ENCODE peak calls at places on chromosomes 7 and 10, in eight cellular contexts. L is stimulated activated CD4-positive, alpha-beta T cell treated with anti-CD3 and anti-CD28 coated beads, Interleukin-1b, Interleukin-23, amount 100 ng/mL, for 1 hour; J is activated T-helper 9 cell treated with anti-CD3 and anti-CD28 coated beads, Interleukin-2, amount 50 U/mL, for 16 hours; S is Caki2; Z is stimulated activated naive B cell treated with anti-CD40 and anti-IgM and Interleukin-4, amounts not matched to agents 10 μg/mL and 1 μg/mL and 100 μg/mL, for 72 hours; T is naive B cell; G is activated naive CD8-positive, alpha-beta T cell treated with anti-CD3 and anti-CD28 coated beads, Interleukin-2, amount 50 U/mL, for 24 hours; X is T-helper 2 cell. U is an unnamed sample.

GRCh38 chr10:77391605-77392235 is 245.9 kb downstream of the KCNMA1 start:
- DNase-seq in L (no peak), J (no peak), S (peak), Z (peak), T (no peak), G (peak), X (peak), U (no peak)

GRCh38 chr10:76649271-76649670 is 988.3 kb downstream of the KCNMA1 start:
- DNase-seq in L (no peak), J (no peak), S (no peak), Z (no peak), T (no peak), G (no peak), X (no peak), U (no peak)

GRCh38 chr7:133364959-133365680 is 112.2 kb downstream of the EXOC4 start:
- DNase-seq in L (no peak), J (no peak), S (no peak), Z (no peak), T (no peak), G (no peak), X (no peak), U (no peak)

GRCh38 chr7:31805209-31805818 is 118.3 kb downstream of the PPP1R17 start:
- DNase-seq in L (no peak), J (no peak), S (no peak), Z (no peak), T (no peak), G (no peak), X (no peak), U (no peak)

GRCh38 chr10:21452203-21452602 is 73.3 kb downstream of the SKIDA1 start:
- DNase-seq in L (no peak), J (no peak), S (no peak), Z (no peak), T (no peak), G (no peak), X (no peak), U (no peak)

GRCh38 chr10:29517352-29517923 is 117.3 kb downstream of the SVIL start:
- DNase-seq in L (no peak), J (no peak), S (no peak), Z (no peak), T (no peak), G (peak), X (no peak), U (no peak)

GRCh38 chr10:68981074-68981473 is 7.5 kb upstream of the KIFBP start:
- DNase-seq in L (no peak), J (no peak), S (no peak), Z (no peak), T (no peak), G (no peak), X (peak), U (no peak)

GRCh38 chr10:77892021-77892739 is 34.4 kb downstream of the DLG5 start:
- DNase-seq in L (no peak), J (no peak), S (no peak), Z (no peak), T (no peak), G (no peak), X (no peak), U (no peak)

GRCh38 chr7:112267944-112268691 is 61.6 kb downstream of the ZNF277 start:
- DNase-seq in L (no peak), J (no peak), S (no peak), Z (no peak), T (no peak), G (no peak), X (no peak), U (no peak)

GRCh38 chr10:48507933-48508830 is 96.7 kb downstream of the ARHGAP22 start:
- DNase-seq in L (no peak), J (no peak), S (no peak), Z (no peak), T (no peak), G (no peak), X (no peak), U (no peak)

GRCh38 chr7:84677386-84677785 is 482.8 kb upstream of the SEMA3A start:
- DNase-seq in L (no peak), J (no peak), S (no peak), Z (no peak), T (no peak), G (no peak), X (no peak), U (no peak)

GRCh38 chr7:2195403-2196246 is 37.1 kb downstream of the MAD1L1 start:
- DNase-seq in L (no peak), J (no peak), S (no peak), Z (no peak), T (no peak), G (no peak), X (no peak), U (no peak)

GRCh38 chr10:47303105-47303504 is 3.1 kb downstream of the GDF10 start:
- DNase-seq in L (no peak), J (no peak), S (no peak), Z (no peak), T (no peak), G (no peak), X (no peak), U (no peak)

GRCh38 chr10:2633630-2634029 is 433.7 kb upstream of the PFKP start:
- DNase-seq in L (no peak), J (no peak), S (no peak), Z (no peak), T (no peak), G (no peak), X (no peak), U (no peak)

GRCh38 chr10:44242826-44243225 is 142.1 kb downstream of the CXCL12 start:
- DNase-seq in L (no peak), J (no peak), S (no peak), Z (no peak), T (no peak), G (no peak), X (peak), U (no peak)

GRCh38 chr7:5276611-5277010 is 6.1 kb upstream of the SLC29A4 start:
- DNase-seq in L (no peak), J (no peak), S (no peak), Z (no peak), T (no peak), G (no peak), X (no peak), U (no peak)

GRCh38 chr7:49791089-49791741 is 17.8 kb downstream of the VWC2 start:
- DNase-seq in L (no peak), J (no peak), S (peak), Z (no peak), T (no peak), G (no peak), X (peak), U (no peak)

GRCh38 chr7:149849174-149849573 is 11.0 kb downstream of the ZNF862 start:
- DNase-seq in L (no peak), J (no peak), S (no peak), Z (no peak), T (no peak), G (no peak), X (no peak), U (no peak)

GRCh38 chr10:5510281-5511072 is 11.1 kb upstream of the CALML5 start:
- DNase-seq in L (no peak), J (no peak), S (no peak), Z (no peak), T (no peak), G (no peak), X (no peak), U (no peak)

GRCh38 chr10:31352436-31353226 is 33.6 kb downstream of the ZEB1 start:
- DNase-seq in L (no peak), J (no peak), S (no peak), Z (no peak), T (no peak), G (no peak), X (peak), U (no peak)

GRCh38 chr7:35993113-35993512 is 159.9 kb upstream of the EEPD1 start:
- DNase-seq in L (no peak), J (no peak), S (no peak), Z (no peak), T (no peak), G (no peak), X (no peak), U (no peak)

GRCh38 chr7:147941316-147941715 is 649.2 kb upstream of the C7orf33 start:
- DNase-seq in L (no peak), J (no peak), S (no peak), Z (no peak), T (no peak), G (no peak), X (no peak), U (no peak)

GRCh38 chr10:70655316-70655715 is 17.0 kb upstream of the ADAMTS14 start:
- DNase-seq in L (no peak), J (no peak), S (no peak), Z (no peak), T (no peak), G (no peak), X (no peak), U (no peak)

GRCh38 chr10:51366044-51366443 is 291.8 kb downstream of the PRKG1 start:
- DNase-seq in L (no peak), J (no peak), S (no peak), Z (no peak), T (no peak), G (no peak), X (no peak), U (no peak)

GRCh38 chr7:80468931-80469714 is 42.7 kb downstream of the GNAT3 start:
- DNase-seq in L (no peak), J (no peak), S (no peak), Z (no peak), T (no peak), G (no peak), X (no peak), U (no peak)

GRCh38 chr10:113576853-113577252 is 24.0 kb downstream of the HABP2 start:
- DNase-seq in L (no peak), J (no peak), S (peak), Z (no peak), T (no peak), G (peak), X (no peak), U (no peak)

GRCh38 chr10:89091501-89091900 is 100.9 kb downstream of the FAS start:
- DNase-seq in L (no peak), J (no peak), S (no peak), Z (no peak), T (no peak), G (no peak), X (no peak), U (no peak)

GRCh38 chr7:28151965-28152364 is 28.6 kb downstream of the JAZF1 start:
- DNase-seq in L (no peak), J (no peak), S (no peak), Z (no peak), T (peak), G (no peak), X (peak), U (no peak)

GRCh38 chr10:33376976-33377657 is 42.6 kb upstream of the NRP1 start:
- DNase-seq in L (no peak), J (no peak), S (peak), Z (no peak), T (no peak), G (no peak), X (no peak), U (no peak)

U was measured in GM19239.